ENCODE peak calls at places on chromosome 5, in four cellular contexts. Z is tibial artery; D is stimulated activated CD4-positive, alpha-beta T cell treated with anti-CD3 and anti-CD28 coated beads, TNF-alpha, amount 100 ng/mL, for 1 hour; W is uterus. T is an unnamed sample.

GRCh38 chr5:9062873-9063272 is 483.0 kb downstream of the SEMA5A start:
- DNase-seq in D (no peak), Z (no peak), W (no peak), T (no peak)

GRCh38 chr5:180423133-180423532 is 70.0 kb upstream of the GFPT2 start:
- DNase-seq in D (no peak), Z (no peak), W (no peak), T (no peak)

GRCh38 chr5:142617416-142617815 is 68.5 kb downstream of the FGF1 start:
- DNase-seq in D (no peak), Z (no peak), W (no peak), T (no peak)

GRCh38 chr5:134510970-134511795 is 14.3 kb upstream of the JADE2 start:
- DNase-seq in W (no peak), D (no peak), Z (no peak), T (no peak)

GRCh38 chr5:138748630-138749081 is 4.6 kb upstream of the CTNNA1 start:
- DNase-seq in W (no peak), Z (peak; percentile 75), D (no peak), T (peak; percentile 84)

GRCh38 chr5:138783976-138784375 is 30.8 kb downstream of the CTNNA1 start:
- DNase-seq in D (no peak), W (no peak), Z (no peak), T (no peak)

GRCh38 chr5:81213070-81213469 is 20.1 kb upstream of the CKMT2 start:
- DNase-seq in Z (no peak), W (no peak), D (no peak), T (no peak)

GRCh38 chr5:2738156-2738699 is 13.2 kb downstream of the IRX2 start:
- DNase-seq in W (no peak), D (no peak), Z (no peak), T (no peak)

GRCh38 chr5:122937914-122938313 is 92.5 kb downstream of the SNX24 start:
- DNase-seq in Z (peak; percentile 68), W (no peak), D (no peak), T (peak; percentile 59)

GRCh38 chr5:144205141-144205551 is 34.5 kb downstream of the KCTD16 start:
- DNase-seq in W (peak; percentile 30), D (no peak), Z (peak; percentile 39), T (no peak)

GRCh38 chr5:178786859-178787499 is 56.5 kb upstream of the ZNF354A start:
- DNase-seq in Z (no peak), D (no peak), W (no peak), T (no peak)

GRCh38 chr5:74950836-74951515 is 84.8 kb upstream of the FAM169A start:
- DNase-seq in Z (no peak), D (no peak), W (no peak), T (no peak)

GRCh38 chr5:88368201-88368600 is 99.6 kb upstream of the TMEM161B start:
- DNase-seq in Z (no peak), D (no peak), W (no peak), T (no peak)

GRCh38 chr5:169992789-169993188 is 12.5 kb upstream of the INSYN2B start:
- DNase-seq in Z (no peak), W (no peak), D (no peak), T (no peak)

GRCh38 chr5:173745123-173745522 is 128.7 kb upstream of the BOD1 start:
- DNase-seq in Z (no peak), W (no peak), D (no peak), T (no peak)

GRCh38 chr5:148909001-148909400 is 82.6 kb downstream of the ADRB2 start:
- DNase-seq in W (no peak), Z (no peak), D (no peak), T (no peak)

GRCh38 chr5:10056228-10056760 is 193.4 kb downstream of the ATPSCKMT start:
- DNase-seq in Z (no peak), D (no peak), W (no peak), T (no peak)

GRCh38 chr5:150525163-150525562 is 17.2 kb downstream of the NDST1 start:
- DNase-seq in D (no peak), W (no peak), Z (no peak), T (no peak)

GRCh38 chr5:14153932-14154646 is 10.9 kb downstream of the TRIO start:
- DNase-seq in D (no peak), W (peak; percentile 79), Z (peak; percentile 84), T (peak; percentile 82)

GRCh38 chr5:34483442-34484033 is 172.6 kb upstream of the RAI14 start:
- DNase-seq in W (no peak), Z (no peak), D (no peak), T (no peak)

GRCh38 chr5:139021346-139021745 is 146.2 kb upstream of the LRRTM2 start:
- DNase-seq in W (no peak), D (no peak), Z (no peak), T (no peak)

GRCh38 chr5:72183231-72183630 is 76.0 kb downstream of the MAP1B start:
- DNase-seq in Z (no peak), D (no peak), W (no peak), T (no peak)

GRCh38 chr5:171023508-171023907 is 161.7 kb downstream of the RANBP17 start:
- DNase-seq in D (no peak), W (no peak), Z (no peak), T (no peak)

GRCh38 chr5:133546500-133546899 is 65.8 kb downstream of the FSTL4 start:
- DNase-seq in Z (no peak), W (no peak), D (no peak), T (no peak)

GRCh38 chr5:31361234-31361633 is 167.7 kb downstream of the CDH6 start:
- DNase-seq in D (no peak), W (no peak), Z (no peak), T (no peak)

GRCh38 chr5:38414348-38414747 is 142.1 kb downstream of the LIFR start:
- DNase-seq in D (no peak), Z (no peak), W (no peak), T (no peak)